ENCODE peak calls at places on chromosomes 5 and 9, in six cellular contexts. M is GM23248, Z is NCI-H460, N is aorta, Q is Caki2, H is HS-27A. P is an unnamed sample.

GRCh38 chr5:38598296-38598993 is 42.0 kb upstream of the LIFR start:
- DNase-seq in M (no peak), Z (no peak), N (no peak), Q (peak; percentile 7), H (no peak), P (no peak)

GRCh38 chr5:10303201-10303600 is 4.5 kb downstream of the CMBL start:
- DNase-seq in M (no peak), Z (no peak), N (no peak), Q (no peak), H (no peak), P (no peak)

GRCh38 chr9:33151007-33151557 is 16.1 kb downstream of the B4GALT1 start:
- DNase-seq in M (peak; percentile 99), Z (no peak), N (no peak), Q (peak; percentile 71), H (peak; percentile 97), P (no peak)

GRCh38 chr5:115455241-115455640 is 89.3 kb downstream of the FEM1C start:
- DNase-seq in M (peak; percentile 77), Z (no peak), N (no peak), Q (no peak), H (no peak), P (no peak)

GRCh38 chr5:11777096-11777495 is 127.2 kb downstream of the CTNND2 start:
- DNase-seq in M (no peak), Z (no peak), N (no peak), Q (no peak), H (no peak), P (no peak)

GRCh38 chr9:22037954-22038690 is 29.0 kb upstream of the CDKN2B start:
- DNase-seq in M (peak; percentile 71), Z (no peak), N (no peak), Q (no peak), H (no peak), P (no peak)

GRCh38 chr5:112878760-112879159 is 17.7 kb downstream of the SRP19 start:
- DNase-seq in M (no peak), Z (no peak), N (no peak), Q (peak; percentile 29), H (no peak), P (no peak)

GRCh38 chr5:36162810-36163486 is 11.0 kb downstream of the SKP2 start:
- DNase-seq in M (no peak), Z (no peak), N (no peak), Q (no peak), H (no peak), P (no peak)

P was measured in chondrocyte.